ENCODE peak calls at places on chromosomes 5 and 9, in ten cellular contexts. One of them, this sample, is unnamed.
A peak's percentile ranks its signal among the peaks of the same experiment; 100 is the strongest.

GRCh38 chr5:149406203-149406978 is 27.3 kb upstream of the IL17B start:
- DNase-seq in NCI-H1105 treated with DMSO at 0.1 percent for 48 hours: no peak
- DNase-seq in iris pigment epithelial cell: peak; percentile 69
- DNase-seq in fibroblast of the conjunctiva: peak; percentile 91
- DNase-seq in stimulated activated CD4-positive, alpha-beta T cell treated with anti-CD3 and anti-CD28 coated beads, Interleukin-12 subunit alpha, Interleukin-12 subunit beta, amount 100 ng/mL, for 48 hours: no peak
- DNase-seq in cardiac muscle cell: no peak
- DNase-seq in cardiac fibroblast: peak; percentile 96
- DNase-seq in stimulated activated CD8-positive, alpha-beta memory T cell treated with anti-CD3 and anti-CD28 coated beads, Interleukin-15, amount 100 ng/mL, for 4 hours: no peak
- DNase-seq in activated naive CD4-positive, alpha-beta T cell treated with anti-CD3 and anti-CD28 coated beads, Interleukin-2, amount 10 ng/mL, durations not matched to agents 7 days and 5 days: no peak
- DNase-seq in CD4-positive, alpha-beta T cell: no peak
- DNase-seq in this sample: peak; percentile 46

GRCh38 chr5:41736641-41737040 is 133.6 kb downstream of the OXCT1 start:
- DNase-seq in NCI-H1105 treated with DMSO at 0.1 percent for 48 hours: no peak
- DNase-seq in iris pigment epithelial cell: peak; percentile 73
- DNase-seq in fibroblast of the conjunctiva: no peak
- DNase-seq in stimulated activated CD4-positive, alpha-beta T cell treated with anti-CD3 and anti-CD28 coated beads, Interleukin-12 subunit alpha, Interleukin-12 subunit beta, amount 100 ng/mL, for 48 hours: no peak
- DNase-seq in cardiac muscle cell: no peak
- DNase-seq in cardiac fibroblast: no peak
- DNase-seq in stimulated activated CD8-positive, alpha-beta memory T cell treated with anti-CD3 and anti-CD28 coated beads, Interleukin-15, amount 100 ng/mL, for 4 hours: no peak
- DNase-seq in activated naive CD4-positive, alpha-beta T cell treated with anti-CD3 and anti-CD28 coated beads, Interleukin-2, amount 10 ng/mL, durations not matched to agents 7 days and 5 days: no peak
- DNase-seq in CD4-positive, alpha-beta T cell: no peak
- DNase-seq in this sample: no peak

GRCh38 chr5:179509239-179509638 is 41.1 kb upstream of the RUFY1 start:
- DNase-seq in NCI-H1105 treated with DMSO at 0.1 percent for 48 hours: no peak
- DNase-seq in iris pigment epithelial cell: no peak
- DNase-seq in fibroblast of the conjunctiva: no peak
- DNase-seq in stimulated activated CD4-positive, alpha-beta T cell treated with anti-CD3 and anti-CD28 coated beads, Interleukin-12 subunit alpha, Interleukin-12 subunit beta, amount 100 ng/mL, for 48 hours: no peak
- DNase-seq in cardiac muscle cell: no peak
- DNase-seq in cardiac fibroblast: no peak
- DNase-seq in stimulated activated CD8-positive, alpha-beta memory T cell treated with anti-CD3 and anti-CD28 coated beads, Interleukin-15, amount 100 ng/mL, for 4 hours: no peak
- DNase-seq in activated naive CD4-positive, alpha-beta T cell treated with anti-CD3 and anti-CD28 coated beads, Interleukin-2, amount 10 ng/mL, durations not matched to agents 7 days and 5 days: no peak
- DNase-seq in CD4-positive, alpha-beta T cell: no peak
- DNase-seq in this sample: no peak

GRCh38 chr9:115594551-115594950 is 476.6 kb upstream of the TNC start:
- DNase-seq in NCI-H1105 treated with DMSO at 0.1 percent for 48 hours: no peak
- DNase-seq in iris pigment epithelial cell: peak; percentile 72
- DNase-seq in fibroblast of the conjunctiva: no peak
- DNase-seq in stimulated activated CD4-positive, alpha-beta T cell treated with anti-CD3 and anti-CD28 coated beads, Interleukin-12 subunit alpha, Interleukin-12 subunit beta, amount 100 ng/mL, for 48 hours: no peak
- DNase-seq in cardiac muscle cell: no peak
- DNase-seq in cardiac fibroblast: peak; percentile 28
- DNase-seq in stimulated activated CD8-positive, alpha-beta memory T cell treated with anti-CD3 and anti-CD28 coated beads, Interleukin-15, amount 100 ng/mL, for 4 hours: no peak
- DNase-seq in activated naive CD4-positive, alpha-beta T cell treated with anti-CD3 and anti-CD28 coated beads, Interleukin-2, amount 10 ng/mL, durations not matched to agents 7 days and 5 days: no peak
- DNase-seq in CD4-positive, alpha-beta T cell: no peak
- DNase-seq in this sample: no peak

GRCh38 chr5:174581483-174581882 is 142.9 kb upstream of the MSX2 start:
- DNase-seq in NCI-H1105 treated with DMSO at 0.1 percent for 48 hours: no peak
- DNase-seq in iris pigment epithelial cell: no peak
- DNase-seq in fibroblast of the conjunctiva: no peak
- DNase-seq in stimulated activated CD4-positive, alpha-beta T cell treated with anti-CD3 and anti-CD28 coated beads, Interleukin-12 subunit alpha, Interleukin-12 subunit beta, amount 100 ng/mL, for 48 hours: no peak
- DNase-seq in cardiac muscle cell: peak; percentile 81
- DNase-seq in cardiac fibroblast: peak; percentile 11
- DNase-seq in stimulated activated CD8-positive, alpha-beta memory T cell treated with anti-CD3 and anti-CD28 coated beads, Interleukin-15, amount 100 ng/mL, for 4 hours: no peak
- DNase-seq in activated naive CD4-positive, alpha-beta T cell treated with anti-CD3 and anti-CD28 coated beads, Interleukin-2, amount 10 ng/mL, durations not matched to agents 7 days and 5 days: no peak
- DNase-seq in CD4-positive, alpha-beta T cell: no peak
- DNase-seq in this sample: peak; percentile 71

GRCh38 chr9:119941081-119941480 is 571.8 kb upstream of the BRINP1 start:
- DNase-seq in NCI-H1105 treated with DMSO at 0.1 percent for 48 hours: no peak
- DNase-seq in iris pigment epithelial cell: no peak
- DNase-seq in fibroblast of the conjunctiva: no peak
- DNase-seq in stimulated activated CD4-positive, alpha-beta T cell treated with anti-CD3 and anti-CD28 coated beads, Interleukin-12 subunit alpha, Interleukin-12 subunit beta, amount 100 ng/mL, for 48 hours: no peak
- DNase-seq in cardiac muscle cell: no peak
- DNase-seq in cardiac fibroblast: no peak
- DNase-seq in stimulated activated CD8-positive, alpha-beta memory T cell treated with anti-CD3 and anti-CD28 coated beads, Interleukin-15, amount 100 ng/mL, for 4 hours: no peak
- DNase-seq in activated naive CD4-positive, alpha-beta T cell treated with anti-CD3 and anti-CD28 coated beads, Interleukin-2, amount 10 ng/mL, durations not matched to agents 7 days and 5 days: no peak
- DNase-seq in CD4-positive, alpha-beta T cell: no peak
- DNase-seq in this sample: no peak

GRCh38 chr9:19379697-19380046 is 364 bp downstream of the RPS6 start:
- DNase-seq in NCI-H1105 treated with DMSO at 0.1 percent for 48 hours: no peak
- DNase-seq in iris pigment epithelial cell: peak; percentile 34
- DNase-seq in fibroblast of the conjunctiva: no peak
- DNase-seq in stimulated activated CD4-positive, alpha-beta T cell treated with anti-CD3 and anti-CD28 coated beads, Interleukin-12 subunit alpha, Interleukin-12 subunit beta, amount 100 ng/mL, for 48 hours: no peak
- DNase-seq in cardiac muscle cell: no peak
- DNase-seq in cardiac fibroblast: peak; percentile 45
- DNase-seq in stimulated activated CD8-positive, alpha-beta memory T cell treated with anti-CD3 and anti-CD28 coated beads, Interleukin-15, amount 100 ng/mL, for 4 hours: peak; percentile 25
- DNase-seq in activated naive CD4-positive, alpha-beta T cell treated with anti-CD3 and anti-CD28 coated beads, Interleukin-2, amount 10 ng/mL, durations not matched to agents 7 days and 5 days: peak; percentile 67
- DNase-seq in CD4-positive, alpha-beta T cell: no peak
- DNase-seq in this sample: peak; percentile 14

GRCh38 chr9:74006935-74007334 is 490.2 kb upstream of the RORB start:
- DNase-seq in NCI-H1105 treated with DMSO at 0.1 percent for 48 hours: no peak
- DNase-seq in iris pigment epithelial cell: peak; percentile 52
- DNase-seq in fibroblast of the conjunctiva: no peak
- DNase-seq in stimulated activated CD4-positive, alpha-beta T cell treated with anti-CD3 and anti-CD28 coated beads, Interleukin-12 subunit alpha, Interleukin-12 subunit beta, amount 100 ng/mL, for 48 hours: no peak
- DNase-seq in cardiac muscle cell: no peak
- DNase-seq in cardiac fibroblast: peak; percentile 35
- DNase-seq in stimulated activated CD8-positive, alpha-beta memory T cell treated with anti-CD3 and anti-CD28 coated beads, Interleukin-15, amount 100 ng/mL, for 4 hours: no peak
- DNase-seq in activated naive CD4-positive, alpha-beta T cell treated with anti-CD3 and anti-CD28 coated beads, Interleukin-2, amount 10 ng/mL, durations not matched to agents 7 days and 5 days: no peak
- DNase-seq in CD4-positive, alpha-beta T cell: no peak
- DNase-seq in this sample: peak; percentile 24

This sample was measured in iPS-NIHi11.